ENCODE peak calls at places on chromosome 20, in six cellular contexts. E, S, Z, V, K and G are unnamed samples.
A peak's percentile ranks its signal among the peaks of the same experiment; 100 is the strongest.

GRCh38 chr20:4068708-4069107 is 53.4 kb upstream of the RNF24 start:
- DNase-seq in E (no peak), S (no peak), Z (no peak), V (no peak), K (no peak), G (peak; percentile 57)

GRCh38 chr20:4443016-4443415 is 278.7 kb upstream of the PRND start:
- DNase-seq in E (no peak), S (no peak), Z (no peak), V (no peak), K (no peak), G (no peak)

GRCh38 chr20:25310268-25310920 is 62.5 kb downstream of the PYGB start:
- DNase-seq in E (peak; percentile 61), S (peak; percentile 88), Z (peak; percentile 87), V (peak; percentile 93), K (no peak), G (peak; percentile 64)

GRCh38 chr20:34402461-34402860 is 39.4 kb downstream of the ITCH start:
- DNase-seq in E (no peak), S (peak; percentile 73), Z (no peak), V (no peak), K (no peak), G (no peak)

GRCh38 chr20:48295445-48295903 is 510.2 kb upstream of the SULF2 start:
- DNase-seq in E (no peak), S (peak; percentile 95), Z (peak; percentile 96), V (peak; percentile 88), K (no peak), G (peak; percentile 98)

GRCh38 chr20:63241272-63241671 is 5.6 kb downstream of the BIRC7 start:
- DNase-seq in E (no peak), S (no peak), Z (no peak), V (no peak), K (no peak), G (no peak)

GRCh38 chr20:25242231-25242630 is 5.7 kb upstream of the PYGB start:
- DNase-seq in E (no peak), S (no peak), Z (no peak), V (no peak), K (no peak), G (no peak)

GRCh38 chr20:17651761-17652388 is 30.2 kb downstream of the RRBP1 start:
- DNase-seq in E (no peak), S (no peak), Z (peak; percentile 69), V (no peak), K (no peak), G (no peak)

GRCh38 chr20:41038878-41039404 is 10.3 kb downstream of the TOP1 start:
- DNase-seq in E (no peak), S (no peak), Z (no peak), V (no peak), K (no peak), G (no peak)

GRCh38 chr20:62997626-62998025 is 9.1 kb downstream of the BHLHE23 start:
- DNase-seq in E (no peak), S (no peak), Z (no peak), V (no peak), K (no peak), G (no peak)

GRCh38 chr20:32846852-32847251 is 11.9 kb upstream of the EFCAB8 start:
- DNase-seq in E (no peak), S (no peak), Z (no peak), V (no peak), K (no peak), G (no peak)

GRCh38 chr20:32848846-32849245 is 9.9 kb upstream of the EFCAB8 start:
- DNase-seq in E (no peak), S (no peak), Z (no peak), V (no peak), K (no peak), G (no peak)

GRCh38 chr20:32845786-32846185 is 12.9 kb upstream of the EFCAB8 start:
- DNase-seq in E (no peak), S (no peak), Z (peak; percentile 35), V (no peak), K (no peak), G (no peak)

GRCh38 chr20:32849577-32849976 is 9.1 kb upstream of the EFCAB8 start:
- DNase-seq in E (no peak), S (no peak), Z (no peak), V (no peak), K (no peak), G (no peak)

DNA sequence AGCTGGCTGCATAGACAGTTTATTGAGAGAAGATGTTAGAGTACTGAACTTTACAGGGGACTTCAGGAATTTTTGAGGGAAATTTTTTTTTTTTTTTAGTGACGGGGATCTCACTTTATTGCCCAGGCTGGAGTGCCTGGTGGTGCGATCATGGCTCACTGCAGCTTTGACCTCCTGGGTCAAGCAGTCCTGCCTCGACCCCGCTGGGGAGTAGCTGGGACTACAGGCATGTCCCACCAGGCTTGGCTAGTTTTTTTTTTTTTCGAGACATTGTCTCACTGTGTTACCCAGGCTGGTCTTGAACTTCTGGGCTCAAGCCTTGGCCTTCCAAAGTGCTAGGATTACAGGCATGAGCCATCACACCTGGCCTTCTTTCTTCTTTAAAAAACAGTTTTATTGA is 10.8 kb upstream of the EFCAB8 start:
- DNase-seq in E (no peak), S (no peak), Z (no peak), V (no peak), K (no peak), G (no peak)
- TF ChIP-seq CTCF in E (no peak), S (no peak), Z (no peak), V (no peak), K (no peak), G (no peak)

DNA sequence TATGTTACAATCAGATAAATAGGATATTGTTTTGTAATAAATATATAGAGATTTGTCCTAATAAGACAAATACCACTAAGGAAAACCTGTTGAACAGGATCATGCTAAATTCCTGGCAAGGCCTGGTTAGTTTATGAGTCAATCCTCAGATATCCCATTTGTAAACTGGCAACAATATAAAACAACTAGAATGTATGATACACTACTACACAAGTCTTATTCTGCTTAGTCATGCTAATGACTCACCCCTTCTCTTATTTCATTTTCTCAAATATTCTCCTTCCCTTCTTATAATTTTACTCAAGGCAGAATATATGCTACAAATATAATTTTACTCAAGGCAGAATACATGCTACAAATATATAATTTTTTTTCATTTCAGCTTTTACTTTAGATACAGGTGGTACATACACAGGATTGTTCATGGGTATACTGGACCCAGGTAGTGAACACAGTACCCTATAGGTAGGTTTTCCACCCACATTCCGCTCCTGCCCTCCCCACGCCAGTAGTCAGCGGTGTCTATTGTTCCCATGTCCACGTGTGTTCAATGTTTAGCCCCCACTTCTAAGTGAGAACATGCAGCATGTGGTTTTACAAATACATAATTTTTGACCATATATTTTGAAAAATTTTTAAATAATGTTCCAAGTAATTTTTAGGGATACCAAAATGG is 6.3 kb downstream of the OSER1 start:
- DNase-seq in E (no peak), S (peak; percentile 95), Z (no peak), V (peak; percentile 57), K (no peak), G (peak; percentile 93)
- H3K4me3 ChIP-seq in E (no peak overlapping the region), S (no peak overlapping the region), Z (no peak overlapping the region), V (no peak overlapping the region), K (peak overlapping the region; percentile 41), G (no peak overlapping the region)

GRCh38 chr20:56796345-56796744 is 167.2 kb downstream of the TFAP2C start:
- DNase-seq in E (no peak), S (no peak), Z (no peak), V (no peak), K (no peak), G (no peak)
- TF ChIP-seq CTCF in E (no peak), S (no peak), Z (no peak), V (no peak), K (no peak), G (no peak)

GRCh38 chr20:1326031-1326930 is 2.7 kb downstream of the SDCBP2 start:
- DNase-seq in E (peak; percentile 60), S (peak; percentile 51), Z (no peak), V (no peak), K (peak; percentile 41), G (peak; percentile 76)
- H3K4me3 ChIP-seq in E (peak overlapping the region; percentile 76), S (peak overlapping the region; percentile 94), Z (peak overlapping the region; percentile 72), V (peak overlapping the region; percentile 75), K (peak overlapping the region; percentile 72), G (peak overlapping the region; percentile 75)

GRCh38 chr20:31517373-31517772 is 3.1 kb downstream of the HM13 start:
- DNase-seq in E (no peak), S (peak; percentile 64), Z (peak; percentile 79), V (peak; percentile 45), K (peak; percentile 49), G (peak; percentile 62)
- TF ChIP-seq CTCF in E (no peak), S (peak; percentile 55), Z (peak; percentile 41), V (peak; percentile 59), K (no peak), G (peak; percentile 40)

DNA sequence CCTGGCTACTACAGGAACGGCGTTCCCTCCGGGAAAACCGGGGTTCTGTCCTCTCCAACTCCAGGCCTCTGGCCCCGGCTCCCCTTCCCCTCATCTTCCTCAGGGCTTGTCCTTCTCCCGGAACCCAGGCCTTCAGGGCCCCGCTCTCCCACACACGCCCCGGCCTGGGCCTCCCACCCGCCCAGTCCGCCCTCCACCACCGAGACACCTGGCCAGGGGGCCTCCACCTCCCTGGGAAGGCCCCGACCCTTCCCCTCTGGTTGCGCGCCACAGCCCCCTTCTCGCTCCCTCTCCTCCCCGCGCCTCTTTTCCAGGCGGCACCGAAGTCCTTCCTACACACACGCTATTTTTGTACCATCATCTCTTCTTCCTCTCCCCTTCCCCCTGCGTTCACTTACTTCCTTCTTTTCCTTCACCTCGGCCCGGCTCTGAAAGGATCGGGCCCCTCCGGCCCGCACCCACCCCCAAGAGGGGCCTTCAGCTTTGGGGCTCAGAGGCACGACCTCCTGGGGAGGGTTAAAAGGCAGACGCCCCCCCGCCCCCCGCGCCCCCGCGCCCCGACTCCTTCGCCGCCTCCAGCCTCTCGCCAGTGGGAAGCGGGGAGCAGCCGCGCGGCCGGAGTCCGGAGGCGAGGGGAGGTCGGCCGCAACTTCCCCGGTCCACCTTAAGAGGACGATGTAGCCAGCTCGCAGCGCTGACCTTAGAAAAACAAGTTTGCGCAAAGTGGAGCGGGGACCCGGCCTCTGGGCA is 1.3 kb upstream of the SIRPA start:
- DNase-seq in E (no peak), S (no peak), Z (no peak), V (peak; percentile 39), K (no peak), G (peak; percentile 80)
- H3K4me3 ChIP-seq in E (peak overlapping the region; percentile 61), S (peak overlapping the region; percentile 88), Z (peak overlapping the region; percentile 66), V (peak overlapping the region; percentile 70), K (peak overlapping the region; percentile 89), G (peak overlapping the region; percentile 81)

GRCh38 chr20:53828673-53829085 is 235.0 kb upstream of the ZNF217 start:
- DNase-seq in E (peak; percentile 26), S (peak; percentile 97), Z (peak; percentile 47), V (peak; percentile 93), K (no peak), G (peak; percentile 95)
- TF ChIP-seq CTCF in E (no peak), S (peak; percentile 47), Z (no peak), V (peak; percentile 35), K (no peak), G (peak; percentile 33)